ENCODE peak calls at places on chromosomes 6 and 20, in five cellular contexts. R is effector memory CD4-positive, alpha-beta T cell; D is A549; M is NT2/D1; A is cardiac muscle cell. O is an unnamed sample.

GRCh38 chr6:22784611-22785010 is 215.2 kb downstream of the HDGFL1 start:
- DNase-seq in M (no peak), D (no peak), R (no peak), A (peak; percentile 31), O (no peak)

GRCh38 chr6:148432405-148433195 is 90.0 kb downstream of the SASH1 start:
- DNase-seq in M (no peak), D (no peak), R (no peak), A (no peak), O (no peak)

GRCh38 chr20:48339147-48339985 is 488.4 kb downstream of the PREX1 start:
- DNase-seq in D (peak; percentile 23), A (no peak), M (no peak), R (no peak), O (no peak)

GRCh38 chr20:48649104-48649626 is 178.6 kb downstream of the PREX1 start:
- DNase-seq in D (no peak), A (no peak), R (no peak), M (no peak), O (no peak)

GRCh38 chr6:109143191-109143590 is 47.9 kb downstream of the CEP57L1 start:
- DNase-seq in D (no peak), R (no peak), M (no peak), A (no peak), O (no peak)

GRCh38 chr6:136969433-136969832 is 47.3 kb downstream of the SLC35D3 start:
- DNase-seq in M (no peak), A (peak; percentile 67), D (no peak), R (no peak), O (no peak)

GRCh38 chr6:18432180-18432579 is 45.0 kb downstream of the RNF144B start:
- DNase-seq in M (no peak), A (no peak), D (no peak), R (no peak), O (no peak)

GRCh38 chr20:53805895-53806384 is 212.3 kb upstream of the ZNF217 start:
- DNase-seq in R (no peak), M (no peak), D (peak; percentile 82), A (no peak), O (no peak)

GRCh38 chr6:43147289-43147688 is 23.8 kb upstream of the SRF start:
- DNase-seq in M (no peak), D (no peak), A (no peak), R (no peak), O (no peak)

GRCh38 chr6:99613705-99614429 is 7.2 kb downstream of the PRDM13 start:
- DNase-seq in M (no peak), D (peak; percentile 17), A (peak; percentile 47), R (no peak), O (no peak)

GRCh38 chr6:154908723-154909122 is 86.4 kb upstream of the TIAM2 start:
- DNase-seq in M (no peak), D (no peak), R (no peak), A (no peak), O (no peak)

GRCh38 chr6:136593748-136594490 is 43.7 kb upstream of the MAP7 start:
- DNase-seq in D (no peak), M (no peak), R (peak; percentile 17), A (peak; percentile 5), O (no peak)

GRCh38 chr6:4888841-4889240 is 112.6 kb downstream of the CDYL start:
- DNase-seq in R (no peak), A (no peak), M (no peak), D (no peak), O (no peak)

GRCh38 chr6:142429195-142429594 is 127.4 kb downstream of the ADGRG6 start:
- DNase-seq in D (no peak), A (no peak), M (no peak), R (no peak), O (no peak)

GRCh38 chr6:26538936-26539615 is 910 bp downstream of the HMGN4 start:
- DNase-seq in M (no peak), A (no peak), R (no peak), D (no peak), O (no peak)

GRCh38 chr20:63520594-63520938 is at the start of gene PPDPF:
- DNase-seq in R (peak; percentile 77), A (peak; percentile 89), D (peak; percentile 82), M (peak; percentile 72), O (peak; percentile 85)

GRCh38 chr6:41698350-41698781 is 37.0 kb downstream of the TFEB start:
- DNase-seq in A (no peak), D (no peak), M (no peak), R (no peak), O (no peak)

GRCh38 chr6:165662041-165662491 is 975 bp downstream of the PDE10A start:
- DNase-seq in R (no peak), D (peak; percentile 48), A (peak; percentile 55), M (no peak), O (no peak)

GRCh38 chr6:20805027-20805426 is 270.8 kb downstream of the CDKAL1 start:
- DNase-seq in A (no peak), M (no peak), D (no peak), R (no peak), O (no peak)

GRCh38 chr6:134420638-134421181 is 102.8 kb upstream of the SGK1 start:
- DNase-seq in M (no peak), A (no peak), R (no peak), D (peak; percentile 8), O (no peak)

GRCh38 chr20:6767536-6768227 is at the start of gene BMP2:
- DNase-seq in D (peak; percentile 29), M (no peak), A (peak; percentile 91), R (no peak), O (no peak)

GRCh38 chr6:34152806-34153565 is 7.1 kb upstream of the GRM4 start:
- DNase-seq in A (no peak), D (no peak), R (no peak), M (no peak), O (no peak)

GRCh38 chr6:110864816-110865215 is 9.8 kb upstream of the AMD1 start:
- DNase-seq in A (no peak), R (no peak), M (no peak), D (no peak), O (no peak)

GRCh38 chr20:46791722-46792416 is 82.4 kb downstream of the SLC2A10 start:
- DNase-seq in D (no peak), M (no peak), A (no peak), R (no peak), O (no peak)

GRCh38 chr20:8153281-8153908 is 21.3 kb downstream of the PLCB1 start:
- DNase-seq in R (no peak), M (no peak), D (no peak), A (peak; percentile 49), O (no peak)

GRCh38 chr6:39312912-39313525 is 1.2 kb downstream of the KCNK17 start:
- DNase-seq in M (no peak), R (no peak), D (no peak), A (no peak), O (no peak)

GRCh38 chr20:32534661-32535240 is 50.4 kb downstream of the NOL4L start:
- DNase-seq in D (no peak), R (peak; percentile 53), A (no peak), M (no peak), O (no peak)

GRCh38 chr20:25584905-25585704 is at the start of gene NINL:
- DNase-seq in A (peak; percentile 91), D (peak; percentile 83), M (peak; percentile 44), R (peak; percentile 9), O (peak; percentile 23)

GRCh38 chr6:88843040-88843439 is 120.4 kb downstream of the RNGTT start:
- DNase-seq in M (no peak), D (no peak), A (no peak), R (no peak), O (no peak)

GRCh38 chr6:99467509-99468106 is 42.5 kb upstream of the PNISR start:
- DNase-seq in D (peak; percentile 10), M (no peak), A (peak; percentile 34), R (no peak), O (no peak)

GRCh38 chr20:57618091-57618765 is 2.0 kb downstream of the ZBP1 start:
- DNase-seq in R (peak; percentile 33), M (no peak), A (no peak), D (peak; percentile 51), O (no peak)

GRCh38 chr6:431986-432385 is 40.4 kb downstream of the IRF4 start:
- DNase-seq in A (no peak), M (no peak), D (no peak), R (no peak), O (no peak)

GRCh38 chr6:37283268-37283667 is 25.3 kb upstream of the TMEM217 start:
- DNase-seq in D (no peak), M (no peak), R (no peak), A (no peak), O (no peak)

DNA sequence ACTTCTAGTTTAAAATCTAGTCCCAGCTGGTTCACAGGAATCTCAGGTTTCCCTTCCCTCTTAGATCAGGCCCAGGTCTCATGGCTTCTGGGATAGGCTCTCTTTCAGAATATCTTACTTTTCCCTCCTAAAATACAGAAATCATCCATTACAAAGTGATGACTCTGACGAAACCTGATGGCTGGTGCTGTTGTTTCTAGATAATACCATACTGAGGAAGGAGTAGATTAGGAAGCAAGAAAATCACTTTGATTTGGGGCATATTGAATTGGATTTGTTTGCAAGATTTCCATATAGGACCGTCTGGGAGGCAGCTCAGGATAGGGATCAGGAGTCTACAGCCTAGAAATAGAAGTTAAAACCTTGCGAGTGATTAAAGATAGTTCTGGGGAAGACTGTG is 3.6 kb downstream of the ZKSCAN3 start:
- DNase-seq in A (no peak), R (no peak), D (no peak), M (no peak), O (no peak)
- H3K9me3 ChIP-seq in A (no peaks in the 10 kb centered on the region), R (no peaks in the 10 kb centered on the region), D (no peaks in the 10 kb centered on the region), M (peaks cover 10% of the 10 kb centered on the region), O (no peaks in the 10 kb centered on the region)

DNA sequence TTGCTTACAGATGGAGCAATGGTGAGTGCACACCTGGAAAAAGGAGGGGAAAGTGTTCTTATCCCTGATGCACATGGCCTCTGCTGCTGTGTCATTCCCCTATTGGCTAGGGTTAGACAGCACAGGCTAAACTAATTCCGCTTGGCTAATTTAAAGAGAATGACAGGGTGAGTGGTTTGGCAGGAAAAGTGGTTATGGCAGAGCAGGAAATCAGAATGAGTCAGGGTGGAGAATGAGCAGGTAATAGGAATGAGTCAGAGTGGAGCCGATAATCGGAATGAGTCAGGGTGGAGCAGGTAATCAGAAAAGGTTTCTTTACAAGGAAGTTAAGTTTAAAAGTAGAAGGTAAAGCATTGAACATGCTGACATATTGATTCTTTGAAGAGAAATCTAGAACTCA is 355.5 kb upstream of the HTR1E start:
- DNase-seq in R (no peak), A (no peak), D (no peak), M (no peak), O (no peak)
- H3K9me3 ChIP-seq in R (no peaks in the 10 kb centered on the region), A (no peaks in the 10 kb centered on the region), D (no peaks in the 10 kb centered on the region), M (no peaks in the 10 kb centered on the region), O (no peaks in the 10 kb centered on the region)

GRCh38 chr6:112330877-112331260 is 16.3 kb upstream of the RFPL4B start:
- DNase-seq in A (no peak), R (no peak), D (no peak), M (no peak), O (no peak)
- H3K9me3 ChIP-seq in A (no peaks in the 10 kb centered on the region), R (no peaks in the 10 kb centered on the region), D (no peaks in the 10 kb centered on the region), M (peaks cover 21% of the 10 kb centered on the region), O (no peaks in the 10 kb centered on the region)

DNA sequence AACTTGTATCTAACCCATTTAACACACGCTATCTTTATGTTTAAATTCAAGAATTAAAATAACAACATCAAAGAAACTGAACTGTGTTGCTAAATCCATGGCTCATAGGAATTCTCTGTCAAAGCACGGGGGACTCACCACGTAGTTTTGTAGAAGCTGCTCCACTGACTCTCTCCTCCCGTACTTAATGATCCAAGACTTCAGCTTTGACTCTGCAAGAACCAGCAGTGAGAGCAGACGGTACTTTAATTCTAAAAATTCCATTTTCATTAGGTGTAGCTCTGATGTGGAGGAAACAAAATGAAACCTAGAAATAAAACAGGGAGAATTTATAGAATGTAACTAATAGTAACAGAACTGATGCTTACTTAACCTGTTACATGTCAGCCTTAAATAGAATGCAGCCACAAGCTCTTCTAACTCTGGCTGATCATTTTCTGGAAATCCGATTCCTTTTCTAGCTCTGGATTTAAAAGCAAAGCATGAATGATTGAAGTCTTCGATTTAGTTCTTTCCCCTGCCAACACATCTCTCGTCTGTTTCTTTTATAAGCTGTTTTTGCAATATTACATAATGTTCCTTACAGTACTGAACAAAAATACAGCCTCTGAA is 165.6 kb downstream of the SYNE1 start:
- DNase-seq in M (no peak), D (no peak), R (no peak), A (no peak), O (no peak)
- H3K9me3 ChIP-seq in M (peaks cover 4% of the 10 kb centered on the region), D (no peaks in the 10 kb centered on the region), R (no peaks in the 10 kb centered on the region), A (no peaks in the 10 kb centered on the region), O (no peaks in the 10 kb centered on the region)